ENCODE peak calls at places on chromosomes 6 and 20, in seven cellular contexts. W is neuronal stem cell, L is H9, Z is mesendoderm, R is IMR-90, K is trophoblast cell, T is H1. I is an unnamed sample.

GRCh38 chr6:164825386-164825785 is 484.0 kb downstream of the C6orf118 start:
- DNase-seq in L (no peak), Z (no peak), T (no peak), R (no peak), W (no peak), K (peak), I (no peak)

GRCh38 chr6:5701086-5701661 is 305.6 kb downstream of the NRN1 start:
- DNase-seq in K (no peak), L (no peak), Z (no peak), W (no peak), T (no peak), R (no peak), I (peak)

GRCh38 chr6:15246217-15247211 is 645 bp downstream of the JARID2 start:
- DNase-seq in R (peak), W (no peak), T (no peak), K (peak), L (no peak), Z (no peak), I (peak)

GRCh38 chr6:43496370-43497128 is 13.6 kb downstream of the LRRC73 start:
- DNase-seq in T (no peak), L (peak), Z (peak), K (peak), R (peak), W (no peak), I (peak)

GRCh38 chr6:104952911-104953409 is 3.9 kb upstream of the LIN28B start:
- DNase-seq in W (peak), R (no peak), Z (peak), T (no peak), K (peak), L (peak), I (peak)

GRCh38 chr6:35386989-35387388 is 44.6 kb downstream of the PPARD start:
- DNase-seq in T (no peak), Z (peak), L (no peak), W (no peak), K (no peak), R (no peak), I (no peak)

GRCh38 chr20:266604-267562 is 9.4 kb downstream of the DEFB132 start:
- DNase-seq in Z (peak), R (peak), L (peak), W (peak), T (peak), K (peak), I (peak)

GRCh38 chr6:109304284-109305015 is 77.8 kb downstream of the CD164 start:
- DNase-seq in K (no peak), T (no peak), L (no peak), R (no peak), Z (peak), W (no peak), I (no peak)

GRCh38 chr20:59120491-59120890 is 43.1 kb upstream of the ZNF831 start:
- DNase-seq in T (no peak), K (peak), L (no peak), R (no peak), Z (no peak), W (no peak), I (no peak)

GRCh38 chr20:46030290-46031013 is 1.4 kb downstream of the SLC12A5 start:
- DNase-seq in K (no peak), Z (no peak), L (no peak), R (no peak), T (no peak), W (no peak), I (no peak)

GRCh38 chr6:148251286-148251685 is 91.4 kb upstream of the SASH1 start:
- DNase-seq in L (no peak), T (no peak), Z (peak), R (peak), K (peak), W (peak), I (peak)

GRCh38 chr6:117477988-117478852 is 4.3 kb upstream of the DCBLD1 start:
- DNase-seq in K (no peak), W (no peak), Z (peak), L (peak), T (no peak), R (no peak), I (no peak)
- H4K8ac ChIP-seq in K (no peak), W (no peak), Z (no peak), L (no peak), T (no peak), R (no peak), I (no peak)

DNA sequence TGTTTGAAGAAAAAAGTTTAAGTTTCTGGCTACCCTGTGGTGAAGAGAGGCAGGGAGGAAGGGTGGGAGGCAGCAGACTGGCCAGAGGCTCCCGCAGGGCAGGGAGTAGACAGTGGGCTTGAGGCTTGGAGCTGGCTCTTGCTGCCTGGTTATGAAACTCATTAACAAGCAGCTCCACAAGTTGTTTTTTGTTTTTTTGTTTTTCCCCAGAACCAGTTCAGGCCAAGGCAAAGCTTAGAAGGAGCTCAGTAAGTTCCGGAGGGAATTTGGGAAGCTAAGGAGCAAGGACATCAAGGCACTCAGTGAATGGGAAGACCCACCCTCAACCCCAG is 4.0 kb downstream of the DLL1 start:
- DNase-seq in Z (no peak), R (no peak), W (peak), K (no peak), L (no peak), T (no peak), I (no peak)
- H3K27ac ChIP-seq in Z (no peak), R (no peak), W (no peak), K (no peak), L (no peak), T (no peak), I (no peak)

DNA sequence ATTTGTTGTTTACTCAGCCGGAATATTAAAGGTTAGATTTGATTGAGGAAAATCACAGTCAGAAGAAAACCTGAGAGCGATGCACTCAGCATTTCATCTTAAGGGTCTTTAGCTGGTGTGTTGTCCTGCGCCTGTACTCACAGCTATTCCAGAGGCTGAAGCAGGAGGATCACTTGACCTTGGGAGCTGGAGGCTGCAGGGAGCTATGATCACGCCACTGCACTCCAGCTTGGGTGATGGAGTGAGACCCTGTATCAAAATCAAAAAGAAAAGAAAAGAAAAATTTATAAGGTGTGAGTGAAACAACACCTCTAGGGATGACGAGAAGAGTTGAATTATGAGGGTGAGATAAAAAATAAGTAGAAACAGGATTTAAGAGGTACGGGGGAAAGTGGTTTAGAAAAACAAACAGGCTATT is 165.0 kb downstream of the TRIM27 start:
- DNase-seq in R (no peak), L (no peak), Z (no peak), K (no peak), T (no peak), W (no peak), I (no peak)
- H4K8ac ChIP-seq in R (no peak), L (no peak), Z (no peak), K (no peak), T (no peak), W (no peak), I (no peak)

DNA sequence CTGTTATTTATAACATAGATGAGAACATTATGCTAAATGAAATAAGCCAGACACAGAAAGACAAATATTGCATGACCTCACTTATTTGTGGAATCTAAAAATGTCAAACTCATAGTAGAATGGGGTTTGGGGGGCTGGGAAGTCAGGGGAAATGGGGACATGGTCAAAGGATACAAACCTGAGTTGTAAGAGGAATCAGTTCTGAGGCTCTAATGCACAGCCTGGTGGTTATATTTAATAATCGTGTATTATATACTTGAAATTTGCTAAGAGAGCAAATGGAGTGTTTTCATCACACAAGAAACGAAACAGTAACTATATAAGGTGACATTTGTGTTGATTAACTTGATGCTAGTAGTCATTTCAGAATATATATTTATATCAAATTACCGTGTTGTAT is 40.8 kb upstream of the GFOD1 start:
- DNase-seq in Z (no peak), W (no peak), K (no peak), T (no peak), R (no peak), L (no peak), I (no peak)
- H3K27ac ChIP-seq in Z (no peak), W (no peak), K (no peak), T (no peak), R (no peak), L (no peak), I (no peak)

GRCh38 chr6:33914519-33915120 is 110.8 kb upstream of the MLN start:
- DNase-seq in Z (no peak), T (no peak), K (no peak), W (no peak), R (no peak), L (no peak), I (no peak)
- H4K8ac ChIP-seq in Z (no peak), T (no peak), K (no peak), W (no peak), R (no peak), L (no peak), I (no peak)

GRCh38 chr6:155314092-155314772 is at the start of gene TFB1M:
- DNase-seq in W (peak), R (peak), K (peak), Z (peak), L (peak), T (peak), I (peak)

GRCh38 chr6:155317186-155317585 is 2.9 kb upstream of the TFB1M start:
- DNase-seq in Z (no peak), K (no peak), W (no peak), L (no peak), T (no peak), R (peak), I (no peak)

GRCh38 chr6:155314773-155315515 is 660 bp upstream of the TFB1M start:
- DNase-seq in T (no peak), R (peak), K (no peak), Z (no peak), W (no peak), L (no peak), I (peak)

GRCh38 chr6:155315516-155315871 is 1.2 kb upstream of the TFB1M start:
- DNase-seq in R (no peak), Z (no peak), L (no peak), K (no peak), W (no peak), T (no peak), I (peak)

DNA sequence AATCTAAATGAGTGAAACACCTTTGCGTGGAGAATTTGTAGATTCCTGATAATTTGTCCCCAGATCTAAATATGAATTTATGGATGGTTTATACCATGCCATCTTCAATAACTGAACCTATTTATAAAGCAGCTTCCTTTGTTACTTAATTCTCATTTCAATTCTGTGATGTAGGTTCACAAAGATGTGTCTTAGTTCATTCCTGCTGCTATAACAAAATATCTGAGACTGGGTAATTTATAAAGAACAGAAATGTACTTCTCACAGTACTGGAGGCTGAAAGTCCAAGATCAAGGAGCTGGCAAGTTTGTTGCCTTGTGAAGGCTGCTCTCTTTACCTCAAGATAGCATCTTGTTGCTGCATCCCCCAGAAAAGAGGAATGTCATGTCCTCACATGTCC is 2.1 kb upstream of the TFB1M start:
- DNase-seq in K (no peak), Z (no peak), L (no peak), R (no peak), T (no peak), W (no peak), I (no peak)
- H3K27ac ChIP-seq in K (no peak), Z (no peak), L (no peak), R (no peak), T (no peak), W (no peak), I (no peak)

GRCh38 chr6:46491201-46491788 is at the start of gene RCAN2:
- DNase-seq in L (peak), W (peak), K (peak), Z (peak), T (peak), R (peak), I (peak)

GRCh38 chr6:46486186-46486585 is 5.1 kb downstream of the RCAN2 start:
- DNase-seq in Z (peak), W (no peak), T (no peak), L (no peak), K (no peak), R (no peak), I (no peak)

GRCh38 chr6:46490425-46491200 is 636 bp downstream of the RCAN2 start:
- DNase-seq in W (peak), K (no peak), T (no peak), L (peak), Z (peak), R (no peak), I (peak)

DNA sequence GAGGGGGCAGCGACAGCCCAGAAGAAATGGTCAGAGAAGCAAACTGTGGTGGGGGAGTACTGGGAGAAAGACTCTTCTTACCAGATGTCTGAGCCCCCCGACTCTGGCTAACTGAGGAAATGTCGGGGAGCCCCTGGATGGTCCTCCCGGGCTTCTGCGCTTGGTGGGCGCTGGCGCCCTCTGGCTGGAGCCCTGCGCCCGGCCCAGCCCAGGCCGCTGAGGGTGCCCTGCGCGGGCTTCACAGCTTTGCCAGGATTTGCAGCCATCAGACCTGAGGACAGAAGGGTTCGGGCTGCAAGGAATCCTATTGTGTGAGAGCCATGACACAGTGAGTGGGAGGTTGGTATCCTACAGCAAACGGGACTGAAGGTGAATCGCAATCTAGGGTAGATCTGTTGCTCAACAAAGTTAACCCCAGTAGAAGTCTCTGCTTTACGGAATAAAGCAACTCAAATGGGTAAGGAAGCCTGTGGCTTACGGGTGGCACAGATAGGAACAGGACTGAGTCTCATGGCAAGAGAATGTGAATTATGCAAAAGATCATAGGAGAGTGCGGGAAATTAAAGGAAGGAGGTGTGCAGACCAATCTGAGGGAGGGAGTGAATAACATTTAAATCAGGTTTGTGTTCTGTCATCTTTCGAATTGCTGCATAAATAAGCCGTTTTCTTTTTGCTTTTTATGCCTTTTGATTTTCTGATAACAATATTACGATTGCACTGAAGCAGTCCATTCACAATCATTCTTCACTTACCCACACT is 719 bp upstream of the RCAN2 start:
- DNase-seq in W (peak), R (peak), L (peak), K (peak), T (no peak), Z (peak), I (peak)
- H4K8ac ChIP-seq in W (no peak), R (no peak), L (no peak), K (no peak), T (peak), Z (no peak), I (no peak)